ENCODE peak calls at places on chromosomes 11 and 22, in six cellular contexts. M is IMR-90, A is SK-N-SH, O is Karpas-422, E is GM23248, N is mammary epithelial cell. Q is an unnamed sample.

GRCh38 chr11:71436861-71437260 is 11.3 kb downstream of the DHCR7 start:
- DNase-seq in M (no peak), A (no peak), O (no peak), E (no peak), N (no peak), Q (no peak)

GRCh38 chr11:92589512-92589911 is 364.9 kb downstream of the FAT3 start:
- DNase-seq in M (no peak), A (no peak), O (no peak), E (no peak), N (no peak), Q (no peak)

GRCh38 chr11:67290801-67291200 is 1.7 kb downstream of the ANKRD13D start:
- DNase-seq in M (no peak), A (no peak), O (no peak), E (peak), N (no peak), Q (no peak)

GRCh38 chr11:67523556-67524479 is 572 bp upstream of the CABP2 start:
- DNase-seq in M (no peak), A (no peak), O (no peak), E (no peak), N (no peak), Q (no peak)

GRCh38 chr11:61480936-61481335 is 27.6 kb upstream of the LRRC10B start:
- DNase-seq in M (no peak), A (peak), O (peak), E (no peak), N (peak), Q (peak)

GRCh38 chr11:69640995-69641581 is at the start of gene CCND1:
- DNase-seq in M (peak), A (peak), O (peak), E (peak), N (peak), Q (peak)

GRCh38 chr11:114794048-114794684 is 115.8 kb downstream of the NXPE2 start:
- DNase-seq in M (no peak), A (no peak), O (no peak), E (no peak), N (no peak), Q (no peak)

GRCh38 chr11:122207505-122207904 is 91.5 kb upstream of the BLID start:
- DNase-seq in M (peak), A (no peak), O (no peak), E (peak), N (no peak), Q (no peak)

GRCh38 chr11:61510178-61510979 is 1.8 kb downstream of the LRRC10B start:
- DNase-seq in M (no peak), A (no peak), O (no peak), E (no peak), N (no peak), Q (no peak)

GRCh38 chr11:110071197-110071596 is 22.0 kb upstream of the ZC3H12C start:
- DNase-seq in M (no peak), A (no peak), O (no peak), E (no peak), N (no peak), Q (no peak)

GRCh38 chr22:29130490-29130889 is 57.7 kb downstream of the KREMEN1 start:
- DNase-seq in M (no peak), A (no peak), O (no peak), E (peak), N (no peak), Q (no peak)

GRCh38 chr22:36816635-36817428 is at the start of gene PVALB:
- DNase-seq in M (peak), A (peak), O (no peak), E (peak), N (peak), Q (peak)

GRCh38 chr22:31104869-31105268 is 2.5 kb downstream of the SELENOM start:
- DNase-seq in M (no peak), A (no peak), O (no peak), E (peak), N (no peak), Q (no peak)

GRCh38 chr11:119758291-119758690 is 29.3 kb upstream of the NECTIN1 start:
- DNase-seq in M (peak), A (no peak), O (no peak), E (peak), N (no peak), Q (no peak)

GRCh38 chr11:117794772-117795629 is 2.0 kb downstream of the DSCAML1 start:
- DNase-seq in M (no peak), A (no peak), O (no peak), E (no peak), N (no peak), Q (no peak)

GRCh38 chr22:46942816-46943783 is 180.7 kb downstream of the TBC1D22A start:
- DNase-seq in M (no peak), A (no peak), O (no peak), E (no peak), N (no peak), Q (no peak)

GRCh38 chr22:39534591-39535301 is 2.2 kb upstream of the RPS19BP1 start:
- DNase-seq in M (peak), A (peak), O (peak), E (peak), N (peak), Q (peak)

GRCh38 chr11:113644605-113645004 is 61.5 kb downstream of the TMPRSS5 start:
- DNase-seq in M (no peak), A (peak), O (no peak), E (no peak), N (no peak), Q (no peak)

GRCh38 chr11:133249530-133249929 is 282.8 kb downstream of the OPCML start:
- DNase-seq in M (no peak), A (no peak), O (no peak), E (no peak), N (no peak), Q (no peak)
- H3K9ac ChIP-seq in M (no peak), A (no peak), O (no peak), E (no peak), N (no peak), Q (no peak)

DNA sequence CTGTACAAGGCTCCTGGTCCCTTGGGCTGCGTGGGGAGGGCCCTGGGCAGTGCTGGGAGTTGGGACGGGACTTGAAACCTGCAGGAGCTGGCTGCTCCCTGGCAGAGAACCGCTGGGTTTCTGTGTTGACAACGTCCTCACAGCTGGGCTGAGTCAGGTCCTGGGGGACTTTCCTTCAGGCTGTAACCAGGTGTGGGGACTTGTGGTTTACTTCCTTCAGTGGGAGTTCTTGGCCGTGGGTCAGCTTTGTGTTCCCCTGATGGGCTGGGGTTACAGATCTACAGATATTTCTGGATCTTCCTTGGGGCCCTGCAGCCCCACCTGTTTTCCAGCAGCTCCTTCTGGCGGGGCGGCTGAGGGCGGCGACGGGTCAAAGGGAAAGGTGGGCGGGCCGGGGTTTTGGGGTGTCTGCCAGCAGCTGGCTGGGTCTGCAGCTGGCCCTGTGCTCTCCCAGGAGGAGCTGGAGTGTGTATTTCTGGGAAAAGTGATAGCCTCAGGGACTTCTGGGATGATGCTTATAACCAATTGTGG is 18.9 kb downstream of the ST14 start:
- DNase-seq in M (peak), A (no peak), O (no peak), E (no peak), N (peak), Q (no peak)
- H3K9ac ChIP-seq in M (no peak), A (no peak), O (no peak), E (no peak), N (peak), Q (no peak)

GRCh38 chr22:50118557-50119168 is 28.9 kb downstream of the MOV10L1 start:
- DNase-seq in M (peak), A (no peak), O (no peak), E (peak), N (no peak), Q (no peak)
- H3K9ac ChIP-seq in M (no peak), A (no peak), O (no peak), E (no peak), N (no peak), Q (no peak)

DNA sequence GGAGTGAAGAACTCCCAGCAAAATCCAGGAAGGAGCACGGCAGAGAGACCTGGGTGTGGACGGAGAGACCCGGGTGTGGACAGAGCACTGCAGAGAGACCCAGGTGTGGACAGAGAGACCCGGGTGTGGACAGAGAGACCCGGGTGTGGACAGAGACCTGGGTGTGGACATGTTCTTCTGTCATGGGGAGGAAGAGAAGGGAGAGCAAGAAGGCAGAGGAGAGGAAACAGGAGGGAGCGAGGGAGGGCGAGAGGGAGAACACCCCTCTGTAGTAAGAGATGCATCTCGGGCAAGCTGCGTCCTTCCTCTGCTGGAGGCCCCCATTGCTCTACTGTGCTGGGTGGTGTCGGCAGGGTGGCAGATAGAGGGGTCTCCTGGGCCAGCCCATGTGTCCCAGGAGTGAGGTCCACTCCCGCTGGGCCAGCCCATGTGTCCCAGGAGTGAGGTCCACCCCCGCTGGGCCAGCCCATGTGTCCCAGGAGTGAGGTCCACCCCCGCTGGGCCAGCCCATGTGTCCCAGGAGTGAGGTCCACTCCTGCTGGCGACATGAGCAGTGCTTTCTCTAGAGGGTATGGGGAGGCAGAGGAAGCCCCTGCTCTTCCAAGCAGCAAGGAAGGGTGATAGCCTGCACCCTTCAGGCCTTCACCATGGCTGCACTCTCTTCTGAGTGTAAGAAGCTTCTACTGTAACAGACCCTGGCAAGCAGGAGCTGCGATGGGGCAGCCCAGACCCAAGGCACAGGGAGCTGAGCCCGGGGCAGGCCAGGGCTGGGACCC is 934.2 kb downstream of the BRD1 start:
- DNase-seq in M (no peak), A (no peak), O (no peak), E (no peak), N (no peak), Q (no peak)
- H3K9ac ChIP-seq in M (no peak), A (no peak), O (no peak), E (no peak), N (no peak), Q (no peak)

GRCh38 chr11:17799147-17799546 is 64.6 kb downstream of the KCNC1 start:
- DNase-seq in M (no peak), A (no peak), O (no peak), E (no peak), N (no peak), Q (no peak)

GRCh38 chr11:17803751-17804334 is 69.3 kb downstream of the KCNC1 start:
- DNase-seq in M (no peak), A (no peak), O (no peak), E (no peak), N (no peak), Q (no peak)

GRCh38 chr11:17801166-17801565 is 66.6 kb downstream of the KCNC1 start:
- DNase-seq in M (no peak), A (no peak), O (no peak), E (no peak), N (no peak), Q (no peak)

GRCh38 chr11:17805043-17805442 is 70.5 kb downstream of the KCNC1 start:
- DNase-seq in M (no peak), A (no peak), O (no peak), E (no peak), N (no peak), Q (no peak)

GRCh38 chr11:17802491-17802890 is 67.9 kb downstream of the KCNC1 start:
- DNase-seq in M (no peak), A (no peak), O (no peak), E (no peak), N (no peak), Q (no peak)
- H3K9ac ChIP-seq in M (no peak), A (no peak), O (no peak), E (no peak), N (no peak), Q (no peak)

DNA sequence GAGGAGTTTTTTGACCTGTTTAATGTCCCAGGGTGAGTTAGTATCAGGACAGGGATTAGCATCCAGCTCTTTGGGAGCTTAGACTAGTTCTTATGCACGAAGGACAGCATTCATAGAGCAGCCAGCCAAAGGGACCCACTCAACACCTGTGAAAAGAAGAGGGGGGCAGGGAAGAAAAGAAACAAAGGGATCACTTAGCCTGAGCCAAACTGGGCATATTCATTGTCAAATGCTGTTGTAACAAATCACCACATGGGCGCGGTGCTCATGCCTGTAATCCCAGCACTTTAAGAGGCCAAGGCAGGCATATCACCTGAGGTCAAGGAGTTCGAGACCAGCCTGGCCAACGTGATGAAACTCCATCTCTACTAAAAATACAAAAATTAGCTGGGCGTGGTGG is 57.3 kb downstream of the CHRDL2 start:
- DNase-seq in M (no peak), A (no peak), O (no peak), E (no peak), N (peak), Q (no peak)
- H3K9ac ChIP-seq in M (peak), A (peak), O (no peak), E (peak), N (no peak), Q (peak)